ENCODE peak calls at places on chromosomes 11 and 22, in eight cellular contexts. D is upper lobe of right lung, C is psoas muscle, K is IMR-90, T is uterus, V is right lobe of liver, G is heart left ventricle, L is mammary epithelial cell. P is an unnamed sample.

GRCh38 chr22:39090426-39091064 is 6.5 kb upstream of the APOBEC3H start:
- DNase-seq in D (no peak), C (peak; percentile 29), K (no peak), T (no peak), V (no peak), G (no peak), L (peak; percentile 98), P (no peak)

GRCh38 chr11:120030411-120030810 is 107.5 kb downstream of the TRIM29 start:
- DNase-seq in D (no peak), C (no peak), K (no peak), T (no peak), V (no peak), G (no peak), L (no peak), P (no peak)

GRCh38 chr11:120146413-120147093 is 8.6 kb upstream of the TRIM29 start:
- DNase-seq in D (no peak), C (no peak), K (no peak), T (no peak), V (no peak), G (no peak), L (no peak), P (no peak)

GRCh38 chr11:3134651-3135490 is 30.2 kb downstream of the OSBPL5 start:
- DNase-seq in D (peak; percentile 62), C (peak; percentile 29), K (no peak), T (peak; percentile 14), V (peak; percentile 15), G (no peak), L (no peak), P (no peak)

GRCh38 chr11:118689852-118690552 is 10.6 kb upstream of the TREH start:
- DNase-seq in D (peak; percentile 99), C (peak; percentile 82), K (peak; percentile 73), T (peak; percentile 82), V (peak; percentile 98), G (peak; percentile 94), L (peak; percentile 93), P (peak; percentile 96)

GRCh38 chr11:3367221-3367620 is 11.7 kb downstream of the ZNF195 start:
- DNase-seq in D (no peak), C (no peak), K (no peak), T (no peak), V (no peak), G (no peak), L (no peak), P (no peak)

GRCh38 chr11:2137202-2138071 is 1.8 kb downstream of the IGF2 start:
- DNase-seq in D (no peak), C (peak; percentile 68), K (peak; percentile 48), T (peak; percentile 72), V (peak; percentile 59), G (peak; percentile 84), L (peak; percentile 20), P (peak; percentile 94)

GRCh38 chr11:130533871-130534270 is 85.4 kb downstream of the ADAMTS15 start:
- DNase-seq in D (no peak), C (no peak), K (no peak), T (no peak), V (no peak), G (no peak), L (no peak), P (no peak)

GRCh38 chr11:11072067-11072466 is 214.2 kb upstream of the ZBED5 start:
- DNase-seq in D (no peak), C (no peak), K (no peak), T (no peak), V (no peak), G (no peak), L (peak; percentile 72), P (no peak)

DNA sequence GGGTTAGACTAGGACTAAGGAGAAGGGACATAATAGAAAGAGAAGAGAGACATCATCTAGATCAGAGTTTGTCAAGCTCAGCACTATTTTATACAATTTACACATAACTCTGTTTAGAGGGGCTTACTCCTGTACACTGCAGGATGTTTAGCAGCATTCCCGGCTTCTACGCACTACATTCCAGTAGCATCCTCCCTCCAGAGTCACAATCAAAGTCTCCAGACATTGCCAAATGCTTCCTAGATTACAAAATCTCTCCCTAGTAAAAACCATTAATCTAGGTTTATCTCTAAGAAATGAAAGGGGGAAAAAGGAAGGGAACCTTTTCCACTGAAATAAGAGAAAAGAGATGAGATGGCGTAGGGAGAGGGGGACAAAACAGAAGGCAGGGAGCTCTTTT is 4.0 kb downstream of the USP28 start:
- DNase-seq in D (no peak), C (no peak), K (peak; percentile 1), T (no peak), V (no peak), G (no peak), L (no peak), P (no peak)
- H3K4me1 ChIP-seq in D (peaks cover 3% of the 10 kb centered on the region), C (peaks cover 56% of the 10 kb centered on the region), K (peaks cover 4% of the 10 kb centered on the region), T (no peaks in the 10 kb centered on the region), V (peaks cover 12% of the 10 kb centered on the region), G (no peaks in the 10 kb centered on the region), L (peaks cover 8% of the 10 kb centered on the region), P (peaks cover 7% of the 10 kb centered on the region)

GRCh38 chr11:129453293-129453721 is 77.7 kb downstream of the BARX2 start:
- DNase-seq in D (no peak), C (no peak), K (no peak), T (no peak), V (no peak), G (no peak), L (no peak), P (no peak)
- H3K27me3 ChIP-seq in D (no peaks in the 10 kb centered on the region), C (no peaks in the 10 kb centered on the region), K (no peaks in the 10 kb centered on the region), T (no peaks in the 10 kb centered on the region), V (no peaks in the 10 kb centered on the region), G (no peaks in the 10 kb centered on the region), L (no peaks in the 10 kb centered on the region), P (no peaks in the 10 kb centered on the region)

GRCh38 chr22:20061481-20061861 is 18.6 kb upstream of the DGCR8 start:
- DNase-seq in D (no peak), C (no peak), K (peak; percentile 8), T (no peak), V (peak; percentile 60), G (no peak), L (no peak), P (no peak)
- H3K36me3 ChIP-seq in D (peaks cover 65% of the 10 kb centered on the region), C (no peaks in the 10 kb centered on the region), K (peaks cover 40% of the 10 kb centered on the region), T (no peaks in the 10 kb centered on the region), V (peaks cover 5% of the 10 kb centered on the region), G (peaks cover 83% of the 10 kb centered on the region), L (no peaks in the 10 kb centered on the region), P (no peaks in the 10 kb centered on the region)

GRCh38 chr11:133982151-133982550 is 25.4 kb upstream of the IGSF9B start:
- DNase-seq in D (no peak), C (no peak), K (no peak), T (no peak), V (no peak), G (no peak), L (no peak), P (no peak)
- H3K4me1 ChIP-seq in D (no peaks in the 10 kb centered on the region), C (no peaks in the 10 kb centered on the region), K (no peaks in the 10 kb centered on the region), T (no peaks in the 10 kb centered on the region), V (no peaks in the 10 kb centered on the region), G (peaks cover 4% of the 10 kb centered on the region), L (no peaks in the 10 kb centered on the region), P (no peaks in the 10 kb centered on the region)

GRCh38 chr11:71218789-71219499 is 33.4 kb downstream of the SHANK2 start:
- DNase-seq in D (no peak), C (no peak), K (no peak), T (no peak), V (no peak), G (no peak), L (no peak), P (peak; percentile 25)
- H3K27me3 ChIP-seq in D (no peaks in the 10 kb centered on the region), C (no peaks in the 10 kb centered on the region), K (no peaks in the 10 kb centered on the region), T (no peaks in the 10 kb centered on the region), V (no peaks in the 10 kb centered on the region), G (no peaks in the 10 kb centered on the region), L (no peaks in the 10 kb centered on the region), P (no peaks in the 10 kb centered on the region)

P was measured in Caco-2.